ENCODE peak calls at places on chromosomes 12 and 14, in four cellular contexts. R is transverse colon, H is uterus, K is adrenal gland. Y is an unnamed sample.

GRCh38 chr12:76915381-76916169 is 36.8 kb upstream of the CSRP2 start:
- DNase-seq in R (no peak), H (no peak), K (no peak), Y (no peak)

GRCh38 chr12:105846331-105846730 is 292.4 kb downstream of the NUAK1 start:
- DNase-seq in R (no peak), H (no peak), K (no peak), Y (no peak)

GRCh38 chr12:119308743-119309456 is 25.6 kb upstream of the CCDC60 start:
- DNase-seq in R (no peak), H (no peak), K (no peak), Y (no peak)

GRCh38 chr14:61153436-61153835 is 127.7 kb downstream of the TMEM30B start:
- DNase-seq in R (no peak), H (no peak), K (no peak), Y (no peak)

GRCh38 chr12:40921563-40922163 is 229.4 kb downstream of the CNTN1 start:
- DNase-seq in R (no peak), H (no peak), K (no peak), Y (no peak)

GRCh38 chr14:24368215-24368561 is 204 bp downstream of the NFATC4 start:
- DNase-seq in R (no peak), H (no peak), K (peak; percentile 45), Y (no peak)

GRCh38 chr14:32027255-32027939 is 49.7 kb upstream of the ARHGAP5 start:
- DNase-seq in R (no peak), H (no peak), K (no peak), Y (no peak)

GRCh38 chr12:106585862-106586534 is 3.2 kb downstream of the RFX4 start:
- DNase-seq in R (no peak), H (no peak), K (no peak), Y (no peak)

GRCh38 chr12:5626146-5626545 is 194.2 kb downstream of the NTF3 start:
- DNase-seq in R (no peak), H (no peak), K (no peak), Y (no peak)

GRCh38 chr14:24256960-24257359 is 6.0 kb downstream of the TGM1 start:
- DNase-seq in R (no peak), H (no peak), K (no peak), Y (no peak)

GRCh38 chr12:86601550-86602308 is 345.5 kb upstream of the MGAT4C start:
- DNase-seq in R (no peak), H (peak; percentile 9), K (no peak), Y (no peak)

GRCh38 chr12:25013061-25013460 is 64.2 kb upstream of the BCAT1 start:
- DNase-seq in R (no peak), H (no peak), K (no peak), Y (no peak)

GRCh38 chr12:127909031-127909430 is 357.9 kb upstream of the TMEM132C start:
- DNase-seq in R (no peak), H (no peak), K (no peak), Y (no peak)

GRCh38 chr12:11706509-11707331 is 57.2 kb downstream of the ETV6 start:
- DNase-seq in R (no peak), H (no peak), K (no peak), Y (no peak)

GRCh38 chr14:90968025-90968424 is 92.4 kb downstream of the RPS6KA5 start:
- DNase-seq in R (no peak), H (no peak), K (no peak), Y (no peak)

GRCh38 chr12:90757957-90758356 is 197.0 kb downstream of the CCER1 start:
- DNase-seq in R (no peak), H (no peak), K (no peak), Y (no peak)

GRCh38 chr14:73731111-73731510 is 16.9 kb upstream of the PNMA1 start:
- DNase-seq in R (no peak), H (no peak), K (no peak), Y (no peak)

GRCh38 chr14:34593740-34594375 is 36.1 kb downstream of the SNX6 start:
- DNase-seq in R (no peak), H (no peak), K (no peak), Y (no peak)

GRCh38 chr14:39447155-39447554 is 14.9 kb upstream of the FBXO33 start:
- DNase-seq in R (no peak), H (no peak), K (no peak), Y (no peak)

GRCh38 chr14:105475916-105476845 is 1.6 kb downstream of the CRIP2 start:
- DNase-seq in R (no peak), H (peak; percentile 52), K (no peak), Y (peak; percentile 90)

GRCh38 chr12:32454866-32455265 is 55.5 kb downstream of the FGD4 start:
- DNase-seq in R (no peak), H (no peak), K (no peak), Y (no peak)

GRCh38 chr12:62693291-62694040 is 226.8 kb downstream of the MON2 start:
- DNase-seq in R (no peak), H (peak; percentile 32), K (no peak), Y (no peak)

GRCh38 chr12:95959107-95959506 is 16.0 kb downstream of the AMDHD1 start:
- DNase-seq in R (no peak), H (no peak), K (no peak), Y (no peak)

GRCh38 chr12:57452181-57452936 is 2.7 kb upstream of the INHBE start:
- DNase-seq in R (no peak), H (no peak), K (no peak), Y (no peak)

GRCh38 chr12:20220339-20220738 is 148.0 kb upstream of the PDE3A start:
- DNase-seq in R (no peak), H (no peak), K (no peak), Y (no peak)

GRCh38 chr12:80412343-80412953 is 31.6 kb upstream of the PTPRQ start:
- DNase-seq in R (no peak), H (no peak), K (no peak), Y (no peak)

DNA sequence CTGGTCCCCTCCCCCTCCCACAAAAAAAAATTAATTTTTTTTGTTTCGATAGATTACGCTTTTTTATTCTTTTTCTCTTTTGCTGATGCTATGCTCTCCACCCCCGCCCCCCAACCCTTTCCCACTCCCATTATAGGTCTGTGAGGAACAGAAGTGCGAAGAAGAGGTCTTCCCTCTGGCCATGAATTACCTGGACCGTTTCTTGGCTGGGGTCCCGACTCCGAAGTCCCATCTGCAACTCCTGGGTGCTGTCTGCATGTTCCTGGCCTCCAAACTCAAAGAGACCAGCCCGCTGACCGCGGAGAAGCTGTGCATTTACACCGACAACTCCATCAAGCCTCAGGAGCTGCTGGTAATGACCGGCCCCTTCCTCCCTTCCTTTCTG is 2.3 kb downstream of the CCND2 start:
- DNase-seq in R (peak; percentile 49), H (peak; percentile 65), K (no peak), Y (no peak)
- H3K4me3 ChIP-seq in R (peak overlapping the region; percentile 83), H (peak overlapping the region; percentile 47), K (peak overlapping the region; percentile 85), Y (peak overlapping the region; percentile 96)

DNA sequence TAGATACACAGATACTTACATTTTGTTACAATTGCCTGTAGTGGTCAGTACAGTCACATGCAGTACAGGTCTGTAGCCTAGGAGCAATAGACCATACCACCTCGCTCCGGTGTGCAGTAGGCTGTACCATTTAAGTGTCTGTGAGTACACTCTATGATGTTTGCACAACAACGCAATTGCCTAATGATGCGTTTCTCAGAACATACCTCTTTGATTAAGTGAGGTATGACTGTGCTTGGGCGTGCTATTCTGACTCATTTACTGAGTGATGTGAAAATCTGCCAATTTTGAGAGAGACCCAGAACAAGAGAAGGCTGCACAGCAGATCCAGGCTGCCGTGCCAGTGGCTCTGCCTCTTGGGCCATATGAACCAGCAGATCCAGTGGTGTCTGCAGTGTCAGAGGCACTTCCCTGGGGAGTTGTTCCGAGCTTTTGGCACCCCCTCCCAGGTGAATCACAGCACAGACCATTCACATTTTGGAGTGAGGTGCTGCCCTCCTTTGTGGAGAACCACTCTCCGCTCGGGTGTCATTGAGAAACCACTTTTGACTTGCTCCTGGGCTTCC is 20.4 kb downstream of the DLK1 start:
- DNase-seq in R (no peak), H (peak; percentile 23), K (no peak), Y (peak; percentile 68)
- TF ChIP-seq CTCF in R (no peak), H (no peak), K (no peak), Y (no peak)

GRCh38 chr14:20138520-20138919 is at the start of gene OR4N5:
- DNase-seq in R (no peak), H (no peak), K (no peak), Y (no peak)
- H3K4me3 ChIP-seq in R (no peak within 1 kb of the TSS), H (no peak within 1 kb of the TSS), K (no peak within 1 kb of the TSS), Y (no peak within 1 kb of the TSS)

DNA sequence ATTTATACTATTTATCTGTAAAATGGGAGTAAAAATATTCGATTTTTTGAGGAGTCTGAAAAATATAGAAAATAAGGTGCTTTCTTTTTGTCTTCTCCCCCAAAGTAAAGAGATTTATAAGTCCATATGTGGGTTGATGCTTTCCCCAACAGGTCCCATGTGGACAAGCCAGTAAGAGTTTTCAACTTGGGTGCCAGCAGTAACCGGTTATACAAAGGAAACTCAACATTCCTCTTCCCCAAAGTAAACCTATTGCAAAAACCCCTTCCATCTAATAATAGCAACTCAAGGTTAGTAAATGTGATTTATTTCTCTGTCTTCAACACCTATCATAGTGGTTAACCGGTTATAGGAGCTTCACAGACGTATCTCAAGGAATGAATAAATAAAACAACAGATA is 1206.9 kb upstream of the SEL1L start:
- DNase-seq in R (no peak), H (no peak), K (no peak), Y (no peak)
- TF ChIP-seq CTCF in R (no peak), H (no peak), K (no peak), Y (no peak)